ENCODE peak calls at places on chromosome 1, in ten cellular contexts. J is Caco-2; V is stimulated activated CD8-positive, alpha-beta memory T cell treated with anti-CD3 and anti-CD28 coated beads, Interleukin-4, amount 100 ng/mL, for 1 hour; B is GM10248; I is SJCRH30; K is WTC11; M is endodermal cell; U is AG04450; S is AG10803; G is posterior cingulate gyrus. E is an unnamed sample.

GRCh38 chr1:17125756-17126237 is 6.5 kb upstream of the PADI2 start:
- DNase-seq in J (peak), V (peak), B (peak), I (peak), K (peak), M (peak), U (peak), S (peak), G (peak), E (peak)

GRCh38 chr1:93876284-93876683 is 2.7 kb downstream of the DNTTIP2 start:
- DNase-seq in J (no peak), V (no peak), B (no peak), I (no peak), K (no peak), M (no peak), U (no peak), S (no peak), G (no peak), E (no peak)

GRCh38 chr1:62358974-62359373 is 39.7 kb upstream of the KANK4 start:
- DNase-seq in J (no peak), V (no peak), B (no peak), I (no peak), K (no peak), M (no peak), U (no peak), S (no peak), G (no peak), E (peak)

GRCh38 chr1:111334169-111334568 is 43.5 kb downstream of the CHIA start:
- DNase-seq in J (peak), V (peak), B (peak), I (peak), K (peak), M (peak), U (peak), S (peak), G (no peak), E (peak)

GRCh38 chr1:227372662-227373061 is 54.4 kb upstream of the CDC42BPA start:
- DNase-seq in J (no peak), V (no peak), B (no peak), I (no peak), K (no peak), M (no peak), U (peak), S (no peak), G (no peak), E (no peak)

GRCh38 chr1:234322979-234323378 is 50.3 kb upstream of the COA6 start:
- DNase-seq in J (peak), V (peak), B (peak), I (peak), K (peak), M (peak), U (no peak), S (no peak), G (no peak), E (peak)

GRCh38 chr1:172939475-172939874 is 111.3 kb downstream of the TNFSF18 start:
- DNase-seq in J (no peak), V (no peak), B (no peak), I (no peak), K (no peak), M (no peak), U (no peak), S (no peak), G (no peak), E (no peak)

GRCh38 chr1:156727492-156727891 is 777 bp upstream of the METTL25B start:
- DNase-seq in J (no peak), V (no peak), B (no peak), I (no peak), K (no peak), M (no peak), U (no peak), S (no peak), G (no peak), E (no peak)

GRCh38 chr1:170931650-170932049 is 3.7 kb upstream of the MROH9 start:
- DNase-seq in J (peak), V (no peak), B (no peak), I (no peak), K (no peak), M (no peak), U (no peak), S (no peak), G (no peak), E (peak)

GRCh38 chr1:6330410-6330827 is 63.1 kb downstream of the ACOT7 start:
- DNase-seq in J (no peak), V (no peak), B (no peak), I (peak), K (no peak), M (no peak), U (peak), S (peak), G (peak), E (no peak)

GRCh38 chr1:205416326-205416725 is 5.5 kb downstream of the LEMD1 start:
- DNase-seq in J (no peak), V (no peak), B (no peak), I (no peak), K (no peak), M (no peak), U (no peak), S (no peak), G (no peak), E (peak)

GRCh38 chr1:160167580-160167979 is 16.2 kb downstream of the ATP1A4 start:
- DNase-seq in J (no peak), V (no peak), B (no peak), I (peak), K (no peak), M (no peak), U (no peak), S (no peak), G (no peak), E (no peak)

GRCh38 chr1:42085596-42085995 is 67.6 kb upstream of the GUCA2B start:
- DNase-seq in J (no peak), V (no peak), B (no peak), I (no peak), K (no peak), M (no peak), U (no peak), S (peak), G (no peak), E (no peak)

GRCh38 chr1:174969977-174970376 is 29.8 kb upstream of the CACYBP start:
- DNase-seq in J (no peak), V (no peak), B (no peak), I (no peak), K (no peak), M (no peak), U (no peak), S (no peak), G (no peak), E (no peak)